ENCODE peak calls at places on chromosomes 12 and 14, in seven cellular contexts. Y is NB4, Q is body of pancreas, Z is tibial nerve, I is uterus, G is IMR-90, B is H54. L is an unnamed sample.

GRCh38 chr12:107320031-107320928 is 226.9 kb upstream of the CRY1 start:
- DNase-seq in Y (peak), Q (peak), Z (no peak), I (no peak), G (peak), B (peak), L (no peak)

GRCh38 chr14:96727076-96727475 is 70.1 kb upstream of the VRK1 start:
- DNase-seq in Y (no peak), Q (no peak), Z (no peak), I (no peak), G (no peak), B (no peak), L (no peak)

GRCh38 chr12:5429741-5430557 is 2.0 kb upstream of the NTF3 start:
- DNase-seq in Y (no peak), Q (no peak), Z (no peak), I (no peak), G (no peak), B (no peak), L (no peak)

GRCh38 chr14:103104654-103105511 is 10.4 kb downstream of the EXOC3L4 start:
- DNase-seq in Y (peak), Q (peak), Z (peak), I (no peak), G (peak), B (no peak), L (peak)

GRCh38 chr12:75708829-75709228 is 197.4 kb upstream of the KRR1 start:
- DNase-seq in Y (no peak), Q (no peak), Z (no peak), I (no peak), G (no peak), B (no peak), L (no peak)

GRCh38 chr14:97920201-97920600 is 1123.0 kb downstream of the VRK1 start:
- DNase-seq in Y (no peak), Q (no peak), Z (no peak), I (no peak), G (no peak), B (no peak), L (no peak)

GRCh38 chr12:99427104-99427503 is 220.4 kb upstream of the GARIN6 start:
- DNase-seq in Y (no peak), Q (no peak), Z (no peak), I (no peak), G (no peak), B (no peak), L (no peak)

GRCh38 chr14:90287791-90288190 is 31.4 kb downstream of the PSMC1 start:
- DNase-seq in Y (no peak), Q (peak), Z (no peak), I (no peak), G (no peak), B (no peak), L (no peak)

GRCh38 chr12:17097674-17098073 is 491.7 kb upstream of the LMO3 start:
- DNase-seq in Y (no peak), Q (no peak), Z (no peak), I (no peak), G (peak), B (no peak), L (no peak)

GRCh38 chr14:85315891-85316290 is 214.1 kb upstream of the FLRT2 start:
- DNase-seq in Y (no peak), Q (no peak), Z (no peak), I (no peak), G (no peak), B (no peak), L (no peak)

GRCh38 chr12:24125280-24125679 is 175.8 kb upstream of the SOX5 start:
- DNase-seq in Y (no peak), Q (no peak), Z (no peak), I (no peak), G (no peak), B (no peak), L (no peak)
- TF ChIP-seq POLR2A in Y (no peak), Q (no peak), Z (no peak), I (no peak), G (no peak), B (no peak), L (no peak)

GRCh38 chr12:19388131-19388549 is 51.2 kb upstream of the AEBP2 start:
- DNase-seq in Y (no peak), Q (no peak), Z (no peak), I (peak), G (peak), B (no peak), L (no peak)

GRCh38 chr12:19382563-19382962 is 56.7 kb upstream of the AEBP2 start:
- DNase-seq in Y (no peak), Q (no peak), Z (no peak), I (no peak), G (no peak), B (no peak), L (no peak)

GRCh38 chr12:19390208-19390607 is 49.1 kb upstream of the AEBP2 start:
- DNase-seq in Y (no peak), Q (no peak), Z (no peak), I (peak), G (peak), B (no peak), L (no peak)

GRCh38 chr12:19382111-19382526 is 57.2 kb upstream of the AEBP2 start:
- DNase-seq in Y (peak), Q (peak), Z (no peak), I (no peak), G (peak), B (peak), L (no peak)

GRCh38 chr12:19387182-19387581 is 52.1 kb upstream of the AEBP2 start:
- DNase-seq in Y (no peak), Q (no peak), Z (no peak), I (peak), G (peak), B (no peak), L (no peak)
- TF ChIP-seq POLR2A in Y (no peak), Q (no peak), Z (no peak), I (no peak), G (no peak), B (no peak), L (no peak)

GRCh38 chr12:120115692-120116442 is 686 bp downstream of the RAB35 start:
- DNase-seq in Y (peak), Q (peak), Z (no peak), I (no peak), G (peak), B (peak), L (peak)

GRCh38 chr12:120116443-120116791 is at the start of gene RAB35:
- DNase-seq in Y (no peak), Q (no peak), Z (no peak), I (no peak), G (no peak), B (no peak), L (no peak)

GRCh38 chr12:120117961-120118709 is 1.6 kb upstream of the RAB35 start:
- DNase-seq in Y (no peak), Q (no peak), Z (no peak), I (no peak), G (peak), B (no peak), L (no peak)

GRCh38 chr12:120118710-120119097 is 2.2 kb upstream of the RAB35 start:
- DNase-seq in Y (no peak), Q (no peak), Z (no peak), I (no peak), G (peak), B (no peak), L (no peak)

DNA sequence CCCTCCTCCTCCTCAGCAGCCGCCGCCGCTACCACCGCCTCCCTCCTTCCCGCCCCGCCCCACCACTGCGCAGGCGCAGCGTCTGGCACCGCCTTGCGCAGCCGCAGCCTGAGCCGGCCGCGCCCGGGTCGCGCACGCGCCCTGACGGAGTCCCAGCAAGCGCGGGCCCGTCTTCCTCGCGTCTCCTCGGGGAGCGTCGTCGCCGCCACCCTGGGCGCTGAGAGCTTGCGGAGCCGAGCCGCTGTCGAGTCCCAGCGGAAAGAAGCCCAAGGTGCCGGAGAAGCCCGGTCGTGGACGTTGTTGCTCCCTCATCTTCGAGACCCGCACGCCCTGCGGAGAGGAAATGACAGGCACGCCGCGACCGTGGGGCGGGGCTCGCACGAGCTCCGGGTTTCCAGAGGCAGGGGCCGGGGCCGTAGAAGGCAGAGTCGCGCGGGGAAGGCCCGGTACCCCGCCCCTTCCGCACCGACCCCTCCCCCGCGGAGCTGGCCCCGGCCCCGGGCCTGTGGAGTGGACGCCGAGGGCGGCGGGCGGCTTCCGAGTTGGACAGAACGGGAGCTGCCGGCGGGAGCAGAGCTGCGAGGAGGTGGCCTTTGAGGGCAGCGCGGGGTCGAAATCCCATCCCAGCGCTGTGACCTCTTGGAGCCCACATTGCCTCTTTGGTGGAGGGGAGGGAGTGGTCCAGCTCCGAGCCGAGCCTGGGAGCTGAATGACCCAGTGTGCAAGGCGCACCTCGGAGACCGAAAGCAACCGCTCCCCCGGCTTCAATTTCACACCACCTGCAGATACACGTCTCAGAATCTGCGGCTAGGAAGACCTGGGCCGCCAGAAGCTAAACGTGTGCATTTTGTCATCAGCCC is 469 bp upstream of the RAB35 start:
- DNase-seq in Y (peak), Q (peak), Z (peak), I (peak), G (peak), B (peak), L (peak)
- TF ChIP-seq POLR2A in Y (peak), Q (peak), Z (peak), I (peak), G (peak), B (peak), L (peak)

DNA sequence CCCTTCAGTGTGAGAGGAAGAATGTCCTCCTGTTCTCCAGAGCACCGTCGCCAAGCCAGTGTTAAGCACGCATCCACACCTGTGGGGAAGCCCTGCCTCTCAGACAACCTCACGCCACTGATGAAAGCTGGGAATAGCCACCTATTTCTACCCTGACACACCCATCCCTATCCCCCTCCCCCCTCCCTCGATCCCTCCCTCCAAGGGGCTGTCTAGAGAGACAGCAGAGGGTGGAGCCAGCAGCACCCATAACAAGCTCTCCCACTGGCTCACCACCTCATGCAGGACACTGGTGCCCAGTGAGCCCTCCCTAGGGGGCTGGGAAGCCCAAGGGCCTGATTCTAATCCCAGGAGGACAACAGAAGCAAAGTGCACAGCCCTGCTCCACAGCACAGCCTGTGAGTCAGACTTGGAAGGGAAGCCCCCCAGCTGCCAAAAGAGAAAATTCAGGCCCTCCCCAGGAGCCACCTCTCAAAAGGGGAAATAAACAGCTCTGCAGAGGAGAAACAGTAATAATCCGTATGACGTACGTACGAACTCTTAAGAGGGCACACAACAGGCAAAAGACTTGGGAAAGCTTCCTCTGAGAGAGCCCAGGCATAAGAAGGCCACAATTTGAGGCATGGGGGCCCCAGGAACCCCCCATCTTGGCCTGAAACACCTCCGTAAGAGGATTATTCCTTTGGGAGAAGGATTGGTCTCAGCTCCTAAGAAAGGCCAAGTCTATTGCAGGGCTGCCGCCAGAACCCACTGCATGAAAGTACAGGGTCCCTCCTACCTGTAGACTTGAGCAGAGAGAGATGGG is 7.7 kb downstream of the PITPNM2 start:
- DNase-seq in Y (peak), Q (no peak), Z (no peak), I (no peak), G (no peak), B (no peak), L (no peak)
- TF ChIP-seq POLR2A in Y (no peak), Q (no peak), Z (no peak), I (no peak), G (no peak), B (no peak), L (no peak)

GRCh38 chr12:118124333-118124874 is 11.5 kb upstream of the PEBP1 start:
- DNase-seq in Y (no peak), Q (no peak), Z (no peak), I (no peak), G (no peak), B (no peak), L (no peak)
- TF ChIP-seq POLR2A in Y (no peak), Q (no peak), Z (no peak), I (no peak), G (no peak), B (no peak), L (no peak)

DNA sequence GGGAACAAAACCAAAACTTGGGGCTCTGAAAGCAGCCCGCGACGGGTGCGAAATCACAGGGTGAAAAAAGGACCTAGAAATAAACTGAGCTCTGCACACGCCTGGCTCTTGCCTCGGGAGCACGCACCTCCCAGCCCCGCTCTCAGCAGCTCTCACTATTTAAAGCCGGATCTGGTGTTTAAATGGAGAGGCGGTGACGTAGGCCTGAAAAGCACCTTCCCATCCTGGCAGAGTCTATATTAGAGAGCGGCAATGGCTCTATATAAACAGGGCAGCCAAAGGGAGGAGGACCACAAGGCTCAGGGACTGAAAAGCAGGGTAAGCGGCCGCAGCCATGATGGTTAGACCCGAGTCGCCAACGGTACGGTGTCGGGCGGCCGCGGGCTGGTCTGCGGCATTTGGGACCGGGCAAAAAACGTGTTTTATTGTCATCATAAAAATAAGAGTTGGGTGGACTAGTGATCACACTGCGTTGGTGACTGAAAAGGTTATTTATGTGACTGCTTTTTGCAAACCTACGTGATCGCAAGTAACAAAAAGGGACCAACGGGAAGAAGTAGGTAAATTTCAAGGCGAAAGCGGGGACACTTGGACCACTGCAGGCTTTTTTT is 1.4 kb downstream of the GTF2A1 start:
- DNase-seq in Y (peak), Q (peak), Z (peak), I (peak), G (peak), B (peak), L (peak)
- TF ChIP-seq POLR2A in Y (peak), Q (peak), Z (peak), I (peak), G (peak), B (peak), L (peak)

L was measured in GM12892.